ENCODE peak calls at places on chromosome 11, in ten cellular contexts. W is NCI-H1092; F is fibroblast of mammary gland; A is ELR; P is adrenal gland; Z is effector memory CD4-positive, alpha-beta T cell; B is posterior cingulate gyrus; T is GM12865; Q is left ventricle myocardium inferior; N is stimulated activated CD4-positive, alpha-beta T cell treated with anti-CD3 and anti-CD28 coated beads, Interleukin-2, amount 100 ng/mL, for 24 hours. C is an unnamed sample.

GRCh38 chr11:5343474-5344335 is at the start of gene OR51B5:
- DNase-seq in Z (no peak), P (no peak), N (no peak), Q (no peak), F (no peak), A (peak), W (no peak), B (no peak), T (no peak), C (no peak)

GRCh38 chr11:128181090-128181485 is 406.3 kb downstream of the ETS1 start:
- DNase-seq in A (no peak), F (peak), T (no peak), Z (no peak), P (no peak), W (no peak), B (no peak), Q (no peak), N (no peak), C (peak)

GRCh38 chr11:74279256-74279655 is 32.2 kb downstream of the P4HA3 start:
- DNase-seq in P (no peak), A (no peak), W (no peak), Q (no peak), Z (no peak), N (no peak), B (no peak), T (no peak), F (peak), C (no peak)

GRCh38 chr11:33734441-33735165 is 1.6 kb downstream of the CD59 start:
- DNase-seq in Q (no peak), A (peak), B (no peak), P (peak), F (peak), W (no peak), N (no peak), T (no peak), Z (no peak), C (no peak)

GRCh38 chr11:9092846-9093778 is 1.7 kb upstream of the SCUBE2 start:
- DNase-seq in B (no peak), F (peak), T (no peak), Q (no peak), P (no peak), N (no peak), A (peak), W (peak), Z (no peak), C (no peak)

GRCh38 chr11:70481625-70482528 is 83.5 kb downstream of the CTTN start:
- DNase-seq in T (no peak), F (peak), Z (no peak), B (no peak), A (peak), N (no peak), W (no peak), P (peak), Q (peak), C (peak)

GRCh38 chr11:68106165-68106940 is 14.8 kb downstream of the CHKA start:
- DNase-seq in F (no peak), Q (no peak), P (peak), Z (no peak), T (no peak), N (no peak), W (no peak), A (no peak), B (no peak), C (no peak)

GRCh38 chr11:100629671-100630070 is 57.4 kb upstream of the ARHGAP42 start:
- DNase-seq in A (peak), B (no peak), F (peak), T (no peak), Q (no peak), P (no peak), N (no peak), Z (no peak), W (no peak), C (no peak)

GRCh38 chr11:19919050-19919561 is 206.5 kb downstream of the NAV2 start:
- DNase-seq in T (no peak), A (peak), F (peak), P (peak), Z (no peak), Q (peak), W (no peak), B (peak), N (no peak), C (peak)